ENCODE peak calls at places on chromosome 20, in seven cellular contexts. F is fibroblast of mammary gland; Q is CD4-positive, alpha-beta T cell; G is left ventricle myocardium inferior; W is fibroblast of the aortic adventitia; U is NB4; A is nephron progenitor cell. D is an unnamed sample.

GRCh38 chr20:10696650-10697049 is 22.9 kb upstream of the JAG1 start:
- DNase-seq in A (peak), F (no peak), U (peak), Q (no peak), G (no peak), W (no peak), D (no peak)

GRCh38 chr20:11676618-11677289 is 240.9 kb upstream of the BTBD3 start:
- DNase-seq in G (no peak), F (peak), W (peak), U (peak), A (peak), Q (no peak), D (peak)

GRCh38 chr20:46551508-46552280 is 1.2 kb upstream of the OCSTAMP start:
- DNase-seq in G (no peak), A (no peak), F (no peak), W (no peak), Q (no peak), U (peak), D (no peak)

GRCh38 chr20:35232575-35232974 is 6.1 kb downstream of the MMP24 start:
- DNase-seq in W (peak), G (no peak), U (no peak), Q (no peak), A (no peak), F (peak), D (no peak)

GRCh38 chr20:39960522-39961420 is 728.3 kb downstream of the MAFB start:
- DNase-seq in A (no peak), F (no peak), G (peak), U (no peak), W (no peak), Q (no peak), D (no peak)

GRCh38 chr20:41405436-41405835 is 38.8 kb upstream of the EMILIN3 start:
- DNase-seq in G (peak), F (no peak), U (no peak), A (no peak), Q (no peak), W (no peak), D (no peak)

GRCh38 chr20:49413677-49414076 is 68.8 kb downstream of the KCNB1 start:
- DNase-seq in U (no peak), G (no peak), A (no peak), F (no peak), Q (no peak), W (no peak), D (no peak)

GRCh38 chr20:41701596-41702350 is 83.6 kb upstream of the CHD6 start:
- DNase-seq in W (peak), U (no peak), A (no peak), G (no peak), F (no peak), Q (no peak), D (peak)

GRCh38 chr20:12152996-12153395 is 235.3 kb downstream of the BTBD3 start:
- DNase-seq in A (no peak), G (no peak), Q (no peak), F (peak), W (peak), U (no peak), D (peak)

GRCh38 chr20:40508821-40509220 is 180.2 kb downstream of the MAFB start:
- DNase-seq in G (no peak), W (no peak), U (no peak), F (peak), A (no peak), Q (no peak), D (no peak)

GRCh38 chr20:41133709-41134361 is 3.5 kb upstream of the PLCG1 start:
- DNase-seq in F (peak), W (no peak), U (peak), Q (no peak), G (no peak), A (no peak), D (peak)

GRCh38 chr20:31605902-31606677 is 1.0 kb downstream of the ID1 start:
- DNase-seq in Q (no peak), W (peak), A (peak), G (no peak), U (peak), F (no peak), D (no peak)

GRCh38 chr20:13638162-13638495 is 603 bp downstream of the TASP1 start:
- DNase-seq in A (no peak), G (no peak), W (peak), F (peak), Q (no peak), U (no peak), D (peak)

GRCh38 chr20:63955281-63955845 is 853 bp downstream of the UCKL1 start:
- DNase-seq in F (no peak), A (peak), G (peak), W (peak), U (peak), Q (no peak), D (peak)

GRCh38 chr20:47265984-47266383 is 90.5 kb downstream of the ZMYND8 start:
- DNase-seq in W (no peak), Q (no peak), A (no peak), U (no peak), F (no peak), G (no peak), D (no peak)

GRCh38 chr20:34037121-34037520 is 43.4 kb downstream of the RALY start:
- DNase-seq in W (no peak), U (peak), F (no peak), A (no peak), G (no peak), Q (peak), D (peak)

GRCh38 chr20:13101701-13102100 is 92.9 kb downstream of the SPTLC3 start:
- DNase-seq in F (peak), Q (no peak), G (no peak), A (no peak), W (peak), U (no peak), D (peak)

GRCh38 chr20:12577213-12577612 is 431.6 kb upstream of the SPTLC3 start:
- DNase-seq in G (no peak), A (no peak), F (no peak), U (no peak), Q (no peak), W (no peak), D (no peak)

GRCh38 chr20:25389858-25390537 is 637 bp downstream of the ABHD12 start:
- DNase-seq in U (peak), F (no peak), Q (no peak), A (peak), G (peak), W (no peak), D (no peak)

GRCh38 chr20:19886666-19887288 is 128.7 kb downstream of the RIN2 start:
- DNase-seq in Q (no peak), F (peak), A (no peak), W (no peak), U (no peak), G (no peak), D (peak)

GRCh38 chr20:49701313-49701731 is 12.4 kb downstream of the B4GALT5 start:
- DNase-seq in F (peak), W (peak), Q (no peak), G (no peak), A (no peak), U (no peak), D (peak)

GRCh38 chr20:32780278-32780677 is 18.1 kb downstream of the DNMT3B start:
- DNase-seq in F (no peak), U (no peak), W (no peak), A (no peak), Q (no peak), G (no peak), D (no peak)
- TF ChIP-seq CTCF in F (no peak), U (no peak), W (no peak), A (no peak), Q (no peak), G (no peak), D (no peak)

GRCh38 chr20:57061058-57061900 is 205.2 kb downstream of the BMP7 start:
- DNase-seq in U (peak), F (no peak), G (no peak), Q (no peak), A (peak), W (no peak), D (peak)
- TF ChIP-seq CTCF in U (peak), F (peak), G (no peak), Q (no peak), A (peak), W (no peak), D (peak)

GRCh38 chr20:43988867-43989266 is 74.2 kb downstream of the TOX2 start:
- DNase-seq in U (no peak), G (no peak), A (no peak), Q (no peak), W (peak), F (peak), D (no peak)
- TF ChIP-seq CTCF in U (no peak), G (no peak), A (no peak), Q (no peak), W (peak), F (peak), D (no peak)

DNA sequence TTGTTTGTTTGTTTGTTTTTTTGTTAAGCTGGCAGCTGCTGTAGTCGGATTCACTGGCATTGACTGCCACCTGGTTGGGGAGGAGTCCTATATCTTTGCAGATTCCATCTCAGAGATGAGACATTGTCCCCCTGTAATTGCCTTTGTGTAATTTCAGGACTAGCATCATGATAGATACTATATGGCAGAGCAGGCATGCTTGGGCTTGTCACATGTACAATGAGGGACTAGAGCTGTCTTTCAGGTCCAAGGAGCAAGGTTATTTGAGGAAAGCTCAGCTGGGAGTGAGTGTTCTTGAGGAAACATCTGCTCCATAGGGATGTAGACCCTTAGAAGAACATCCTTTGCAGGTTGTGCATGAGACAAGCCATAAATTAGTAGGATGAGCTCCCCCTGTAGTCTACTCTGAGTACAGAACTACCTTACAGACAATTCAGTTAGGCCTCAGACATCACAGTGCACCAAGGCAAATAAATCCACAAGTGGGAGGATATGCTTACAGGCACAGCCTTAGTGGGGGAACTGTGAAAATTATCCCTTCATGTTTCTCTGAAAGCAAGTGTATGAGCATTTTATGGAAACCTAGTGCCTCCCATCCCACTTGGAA is 62.1 kb downstream of the BMP2 start:
- DNase-seq in Q (no peak), W (peak), U (peak), A (no peak), F (peak), G (no peak), D (peak)
- TF ChIP-seq CTCF in Q (no peak), W (peak), U (peak), A (no peak), F (no peak), G (no peak), D (peak)

GRCh38 chr20:37693629-37694626 is at the start of gene CTNNBL1:
- DNase-seq in F (peak), Q (peak), U (peak), G (peak), W (peak), A (peak), D (peak)
- TF ChIP-seq CTCF in F (no peak), Q (no peak), U (no peak), G (peak), W (peak), A (no peak), D (peak)

GRCh38 chr20:53319200-53319599 is 274.4 kb downstream of the ZNF217 start:
- DNase-seq in Q (no peak), A (no peak), G (no peak), F (no peak), W (no peak), U (no peak), D (no peak)

GRCh38 chr20:53319716-53320115 is 273.9 kb downstream of the ZNF217 start:
- DNase-seq in F (no peak), U (no peak), G (no peak), W (no peak), Q (no peak), A (no peak), D (no peak)

GRCh38 chr20:53321596-53321995 is 272.0 kb downstream of the ZNF217 start:
- DNase-seq in Q (no peak), U (peak), A (no peak), G (no peak), F (no peak), W (no peak), D (no peak)

GRCh38 chr20:53316221-53316937 is 277.3 kb downstream of the ZNF217 start:
- DNase-seq in Q (no peak), W (no peak), G (no peak), F (no peak), A (no peak), U (no peak), D (no peak)
- TF ChIP-seq CTCF in Q (no peak), W (no peak), G (no peak), F (no peak), A (no peak), U (no peak), D (no peak)

GRCh38 chr20:57525328-57526053 is 551 bp upstream of the CTCFL start:
- DNase-seq in F (no peak), W (no peak), U (no peak), Q (no peak), G (no peak), A (no peak), D (no peak)
- TF ChIP-seq CTCF in F (no peak), W (no peak), U (no peak), Q (no peak), G (no peak), A (no peak), D (no peak)

GRCh38 chr20:54985100-54985499 is 509.7 kb downstream of the DOK5 start:
- DNase-seq in U (no peak), G (no peak), W (no peak), A (no peak), F (no peak), Q (no peak), D (no peak)

GRCh38 chr20:54984104-54984448 is 508.7 kb downstream of the DOK5 start:
- DNase-seq in Q (no peak), A (no peak), U (no peak), W (no peak), G (no peak), F (no peak), D (no peak)

GRCh38 chr20:54981181-54981580 is 505.8 kb downstream of the DOK5 start:
- DNase-seq in A (peak), F (no peak), U (no peak), W (no peak), G (no peak), Q (no peak), D (no peak)

DNA sequence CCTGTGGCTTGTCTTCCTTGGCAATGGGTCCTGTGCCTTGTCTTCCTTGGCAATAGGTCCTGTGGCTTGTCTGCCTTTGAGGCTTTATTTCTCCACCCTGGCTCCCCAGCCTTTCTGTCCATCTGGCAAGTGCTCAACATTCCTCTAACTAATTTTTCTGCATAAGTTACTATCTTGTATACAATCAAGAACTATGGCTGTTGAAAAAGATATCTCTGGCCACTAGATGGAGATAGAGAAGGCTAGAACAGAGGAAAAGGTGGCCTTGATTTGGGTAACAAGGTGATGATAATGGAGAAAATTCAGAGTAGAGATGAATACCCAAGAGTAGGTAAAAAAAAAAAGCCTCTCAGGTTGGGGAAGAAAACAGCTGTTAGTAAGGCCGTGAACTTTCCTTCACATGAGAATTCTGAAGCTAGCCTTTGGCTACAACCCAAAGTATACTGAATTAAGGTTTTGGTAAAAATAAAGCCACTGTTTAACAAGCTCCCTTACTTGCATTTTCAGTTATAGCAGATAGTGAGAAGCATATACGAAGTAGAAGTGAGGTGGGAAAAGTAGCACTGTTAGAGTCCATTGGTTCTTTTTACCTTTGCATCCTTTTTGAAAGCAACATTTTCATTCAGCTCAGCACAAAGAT is 505.0 kb downstream of the DOK5 start:
- DNase-seq in F (peak), Q (no peak), W (no peak), A (peak), G (no peak), U (peak), D (peak)
- TF ChIP-seq CTCF in F (peak), Q (no peak), W (no peak), A (peak), G (peak), U (peak), D (peak)

DNA sequence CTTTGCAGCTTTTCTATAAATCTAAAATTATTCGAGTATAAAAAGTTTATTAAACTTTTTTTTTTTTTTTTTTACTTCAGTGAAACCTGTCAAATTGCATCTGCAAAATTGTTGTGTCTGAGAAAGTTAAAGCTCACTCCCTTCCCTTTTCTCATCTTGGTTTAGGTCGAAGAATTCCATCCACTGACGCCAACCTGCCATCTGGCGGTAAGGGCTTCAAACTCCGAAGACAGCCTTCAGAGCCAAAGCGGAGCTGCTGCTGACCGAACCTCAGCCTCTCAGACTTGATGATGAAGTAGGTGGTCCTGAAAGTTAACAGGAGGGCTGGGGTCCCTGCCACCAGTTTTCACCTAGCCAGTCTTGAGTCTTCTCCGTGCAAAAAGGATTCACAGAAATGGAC is 29.6 kb upstream of the VAPB start:
- DNase-seq in F (no peak), A (peak), W (peak), U (no peak), Q (no peak), G (no peak), D (no peak)
- TF ChIP-seq CTCF in F (no peak), A (peak), W (no peak), U (no peak), Q (no peak), G (peak), D (peak)

DNA sequence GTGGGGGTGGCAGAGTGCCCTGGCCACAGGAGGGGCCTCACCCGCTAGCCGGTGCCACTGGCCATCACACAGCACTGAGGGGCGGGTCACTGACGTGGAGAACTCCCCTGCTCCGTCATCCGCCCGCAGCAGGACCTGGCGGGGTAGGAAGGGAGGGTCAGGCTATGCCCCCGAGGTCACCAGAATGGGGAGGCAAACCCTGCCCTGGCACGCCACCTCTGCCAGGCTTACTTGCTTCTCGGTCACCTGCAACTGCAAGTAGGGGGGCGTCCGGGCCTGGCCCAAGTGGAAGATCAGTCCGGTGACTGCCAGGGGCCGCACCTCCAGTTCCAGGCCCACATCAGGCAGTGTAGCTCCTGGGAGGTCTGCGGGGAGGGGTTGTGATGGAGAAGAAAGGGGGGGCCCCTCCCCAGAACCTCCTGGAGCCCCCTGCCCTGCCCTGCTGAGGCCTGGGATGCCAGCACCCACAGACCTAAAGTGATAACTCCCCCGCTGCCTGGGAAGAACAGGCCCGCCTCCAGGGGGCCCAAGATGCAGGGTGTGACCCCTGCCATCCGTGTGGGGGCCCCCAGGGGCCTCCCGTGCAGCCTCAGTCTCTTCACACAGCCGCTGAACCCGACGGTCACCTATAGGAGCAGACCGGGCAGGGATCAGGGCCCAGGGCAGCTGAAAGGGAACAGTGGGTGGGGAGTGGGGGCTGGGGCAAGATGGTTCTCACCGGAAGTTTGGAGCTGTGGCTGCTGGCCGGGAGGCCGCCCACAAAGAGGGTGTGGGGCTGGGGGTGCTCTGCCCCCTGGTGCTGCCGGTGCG is 7.4 kb downstream of the ADRM1 start:
- DNase-seq in G (no peak), Q (no peak), W (no peak), U (no peak), F (no peak), A (no peak), D (no peak)
- TF ChIP-seq CTCF in G (no peak), Q (no peak), W (no peak), U (no peak), F (no peak), A (no peak), D (no peak)

D was measured in epithelial cell of esophagus.